ENCODE peak calls at places on chromosomes 7 and 10, in ten cellular contexts. A is endodermal cell, U is cardiac muscle cell, L is endothelial cell, J is left lung, K is PC-9, R is neural progenitor cell, G is CD14-positive monocyte, I is left ventricle myocardium inferior, H is Calu3. M is an unnamed sample.

GRCh38 chr7:74138945-74139843 is 35.0 kb upstream of the EIF4H start:
- DNase-seq in A (peak; percentile 88), U (no peak), L (no peak), J (no peak), K (no peak), R (peak; percentile 60), G (no peak), I (peak; percentile 42), H (no peak), M (no peak)

GRCh38 chr7:111180273-111180814 is 89.4 kb downstream of the LRRN3 start:
- DNase-seq in A (no peak), U (no peak), L (no peak), J (no peak), K (no peak), R (no peak), G (no peak), I (no peak), H (no peak), M (no peak)

GRCh38 chr10:60974463-60975149 is 30.6 kb upstream of the RHOBTB1 start:
- DNase-seq in A (no peak), U (no peak), L (no peak), J (no peak), K (no peak), R (no peak), G (no peak), I (no peak), H (no peak), M (no peak)

GRCh38 chr10:97731346-97732051 is 5.4 kb upstream of the ZFYVE27 start:
- DNase-seq in A (peak; percentile 88), U (peak; percentile 84), L (peak; percentile 71), J (no peak), K (peak; percentile 55), R (peak; percentile 80), G (no peak), I (no peak), H (peak; percentile 64), M (peak; percentile 51)

GRCh38 chr7:81248420-81248819 is 329.6 kb upstream of the SEMA3C start:
- DNase-seq in A (no peak), U (no peak), L (no peak), J (no peak), K (no peak), R (no peak), G (no peak), I (no peak), H (no peak), M (no peak)

GRCh38 chr7:74655324-74655723 is 2.2 kb upstream of the GTF2I start:
- DNase-seq in A (no peak), U (no peak), L (no peak), J (no peak), K (no peak), R (no peak), G (no peak), I (no peak), H (no peak), M (no peak)

GRCh38 chr10:110357252-110357780 is 52.6 kb upstream of the SMNDC1 start:
- DNase-seq in A (no peak), U (peak; percentile 91), L (no peak), J (no peak), K (no peak), R (no peak), G (no peak), I (no peak), H (no peak), M (no peak)

GRCh38 chr7:55965805-55966421 is 1.5 kb downstream of the NIPSNAP2 start:
- DNase-seq in A (no peak), U (no peak), L (no peak), J (no peak), K (no peak), R (no peak), G (no peak), I (peak; percentile 38), H (no peak), M (no peak)

GRCh38 chr7:102170417-102170970 is 116.2 kb upstream of the SH2B2 start:
- DNase-seq in A (no peak), U (peak; percentile 38), L (no peak), J (peak; percentile 46), K (no peak), R (peak; percentile 42), G (no peak), I (no peak), H (no peak), M (no peak)

GRCh38 chr7:55966851-55967250 is 2.5 kb downstream of the NIPSNAP2 start:
- DNase-seq in A (no peak), U (no peak), L (no peak), J (no peak), K (no peak), R (no peak), G (no peak), I (no peak), H (no peak), M (no peak)

DNA sequence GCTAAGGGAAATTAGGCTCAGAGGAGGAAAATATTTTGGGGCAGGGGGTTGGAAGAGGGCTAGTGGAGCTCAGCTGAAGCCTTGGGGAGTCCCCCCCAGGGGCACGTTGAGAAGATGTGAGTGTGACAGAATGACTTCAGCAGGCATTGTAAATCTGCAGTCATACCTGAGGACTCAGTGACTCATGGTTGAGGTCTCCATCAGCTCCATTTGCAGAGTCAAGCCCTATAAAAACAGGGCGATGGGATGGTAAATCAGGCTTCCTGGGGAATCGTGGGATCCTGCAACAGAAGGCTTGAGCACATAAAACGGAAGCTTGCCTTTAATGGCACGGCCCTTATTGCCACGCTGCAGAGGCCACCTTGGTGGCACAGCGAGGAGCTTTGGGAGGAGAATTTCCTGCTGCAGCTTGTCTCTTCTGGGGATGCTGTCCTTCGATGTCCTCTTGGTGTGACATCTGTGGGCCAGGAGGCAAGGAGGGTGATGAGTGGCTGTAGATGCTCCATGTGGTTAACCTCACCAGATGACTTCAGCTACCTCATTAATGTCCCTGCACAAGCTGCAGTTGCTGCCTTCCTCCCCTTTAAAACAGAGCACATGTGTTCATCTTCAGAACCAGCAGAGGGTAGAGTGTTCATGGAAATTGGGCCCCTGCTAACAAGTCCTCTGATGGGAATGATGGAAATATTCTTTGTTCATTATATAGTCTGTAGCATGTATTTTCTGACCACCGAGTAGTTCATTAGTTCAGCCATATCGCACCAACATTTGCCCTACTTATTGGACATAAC is 285.9 kb downstream of the LRMDA start:
- DNase-seq in A (no peak), U (peak; percentile 16), L (no peak), J (no peak), K (no peak), R (no peak), G (no peak), I (no peak), H (no peak), M (no peak)
- TF ChIP-seq CTCF in A (peak; percentile 35), U (no peak), L (no peak), J (no peak), K (no peak), R (no peak), G (no peak), I (no peak), H (no peak), M (no peak)

GRCh38 chr7:105745681-105746330 is 130.6 kb downstream of the ATXN7L1 start:
- DNase-seq in A (peak; percentile 67), U (no peak), L (no peak), J (no peak), K (no peak), R (no peak), G (no peak), I (no peak), H (no peak), M (no peak)
- TF ChIP-seq CTCF in A (peak; percentile 55), U (no peak), L (no peak), J (no peak), K (no peak), R (no peak), G (no peak), I (no peak), H (no peak), M (no peak)

GRCh38 chr10:28906440-28906839 is 229.1 kb downstream of the BAMBI start:
- DNase-seq in A (no peak), U (no peak), L (no peak), J (no peak), K (no peak), R (no peak), G (no peak), I (no peak), H (no peak), M (no peak)

GRCh38 chr10:28909875-28910274 is 232.6 kb downstream of the BAMBI start:
- DNase-seq in A (no peak), U (no peak), L (no peak), J (no peak), K (no peak), R (no peak), G (no peak), I (no peak), H (no peak), M (no peak)

GRCh38 chr10:28903716-28904115 is 226.4 kb downstream of the BAMBI start:
- DNase-seq in A (no peak), U (no peak), L (no peak), J (no peak), K (no peak), R (no peak), G (no peak), I (no peak), H (no peak), M (no peak)

GRCh38 chr10:28906011-28906411 is 228.7 kb downstream of the BAMBI start:
- DNase-seq in A (no peak), U (no peak), L (no peak), J (no peak), K (no peak), R (no peak), G (no peak), I (no peak), H (peak; percentile 66), M (no peak)

DNA sequence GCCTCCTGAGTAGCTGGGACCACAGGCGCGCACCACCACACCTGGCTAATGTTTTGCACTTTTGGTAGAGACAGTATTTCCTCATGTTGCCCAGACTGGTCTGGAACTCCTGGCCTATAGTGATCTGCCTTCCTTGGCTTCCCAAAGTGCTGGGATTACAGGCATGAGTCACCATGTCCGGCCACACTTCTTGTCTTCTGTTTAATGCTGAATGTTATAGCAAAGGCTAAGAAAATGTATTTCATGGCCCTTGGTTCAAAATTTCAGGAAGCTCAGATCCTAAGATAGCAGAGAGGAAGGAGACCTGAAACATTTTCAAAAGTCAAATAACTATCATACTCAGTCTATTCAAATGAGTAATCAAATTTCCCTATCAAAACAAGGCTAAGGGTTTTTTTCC is 229.6 kb downstream of the BAMBI start:
- DNase-seq in A (no peak), U (peak; percentile 53), L (no peak), J (no peak), K (no peak), R (no peak), G (no peak), I (no peak), H (no peak), M (no peak)
- TF ChIP-seq CTCF in A (no peak), U (no peak), L (no peak), J (no peak), K (no peak), R (no peak), G (no peak), I (no peak), H (no peak), M (no peak)

GRCh38 chr7:6579446-6579845 is 2.2 kb downstream of the ZDHHC4 start:
- DNase-seq in A (peak; percentile 69), U (no peak), L (no peak), J (peak; percentile 14), K (no peak), R (no peak), G (no peak), I (no peak), H (no peak), M (no peak)
- TF ChIP-seq CTCF in A (peak; percentile 64), U (peak; percentile 16), L (peak; percentile 25), J (no peak), K (peak; percentile 49), R (peak; percentile 8), G (peak; percentile 48), I (no peak), H (no peak), M (peak; percentile 17)

GRCh38 chr7:154653281-154653680 is 349.6 kb downstream of the PAXIP1 start:
- DNase-seq in A (no peak), U (no peak), L (no peak), J (no peak), K (no peak), R (no peak), G (no peak), I (no peak), H (no peak), M (no peak)
- TF ChIP-seq CTCF in A (no peak), U (no peak), L (no peak), J (no peak), K (no peak), R (no peak), G (no peak), I (no peak), H (no peak), M (no peak)

M was measured in progenitor cell of endocrine pancreas.